ENCODE peak calls at places on chromosomes 2 and 18, in five cellular contexts. X is A549, H is IMR-90, T is SK-N-SH, O is K562. M is an unnamed sample.

GRCh38 chr2:34102359-34102758 is 503.3 kb upstream of the FAM98A start:
- DNase-seq in X (no peak), H (peak), T (no peak), O (no peak), M (no peak)

GRCh38 chr2:55150834-55151233 is 81.3 kb downstream of the CLHC1 start:
- DNase-seq in X (no peak), H (no peak), T (no peak), O (no peak), M (no peak)

GRCh38 chr2:211174021-211174420 is 617.6 kb downstream of the CPS1 start:
- DNase-seq in X (no peak), H (no peak), T (no peak), O (no peak), M (no peak)

GRCh38 chr2:37457401-37457901 is 113.0 kb downstream of the QPCT start:
- DNase-seq in X (no peak), H (peak), T (no peak), O (no peak), M (no peak)

GRCh38 chr2:199819746-199820145 is 31.2 kb downstream of the FTCDNL1 start:
- DNase-seq in X (no peak), H (no peak), T (no peak), O (no peak), M (no peak)

GRCh38 chr2:178359192-178359912 is 91.6 kb downstream of the PRKRA start:
- DNase-seq in X (no peak), H (no peak), T (no peak), O (no peak), M (no peak)

GRCh38 chr2:222871291-222871690 is 10.5 kb downstream of the ACSL3 start:
- DNase-seq in X (no peak), H (no peak), T (no peak), O (no peak), M (no peak)

GRCh38 chr18:5630057-5630765 is 86.4 kb upstream of the EPB41L3 start:
- DNase-seq in X (peak), H (peak), T (peak), O (peak), M (no peak)

GRCh38 chr18:39529358-39529757 is 1963.8 kb upstream of the CELF4 start:
- DNase-seq in X (no peak), H (no peak), T (no peak), O (no peak), M (no peak)

GRCh38 chr18:39531659-39532058 is 1966.1 kb upstream of the CELF4 start:
- DNase-seq in X (no peak), H (no peak), T (no peak), O (no peak), M (no peak)

GRCh38 chr18:39523281-39523680 is 1957.7 kb upstream of the CELF4 start:
- DNase-seq in X (peak), H (peak), T (no peak), O (no peak), M (no peak)

DNA sequence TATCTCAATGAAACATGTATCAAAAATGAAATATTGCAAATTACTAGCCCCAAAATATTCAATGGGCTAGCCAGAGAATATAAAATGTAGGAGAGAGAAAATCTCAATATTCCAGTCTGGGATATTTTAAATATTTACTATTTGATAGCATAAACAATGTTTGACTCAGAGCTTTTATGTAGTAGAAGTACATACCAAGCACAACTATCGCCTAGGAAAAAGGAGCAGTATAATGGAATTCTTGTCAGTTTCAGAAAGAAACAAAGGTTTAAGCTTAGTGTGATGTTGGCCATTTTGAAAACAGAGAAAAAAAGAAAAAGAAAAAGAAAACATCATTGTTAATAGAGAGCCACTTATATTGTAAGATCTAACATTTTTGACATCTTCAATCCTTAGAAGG is 1961.9 kb upstream of the CELF4 start:
- DNase-seq in X (no peak), H (peak), T (no peak), O (no peak), M (no peak)
- TF ChIP-seq RCOR1 in X (no peak), H (no peak), T (no peak), O (no peak), M (no peak)

GRCh38 chr18:58045265-58046086 is 1.4 kb downstream of the NEDD4L start:
- DNase-seq in X (peak), H (peak), T (peak), O (peak), M (no peak)
- H3K4me2 ChIP-seq in X (peak), H (peak), T (peak), O (peak), M (peak)

GRCh38 chr2:71896385-71897144 is 251.1 kb downstream of the CYP26B1 start:
- DNase-seq in X (no peak), H (no peak), T (no peak), O (no peak), M (no peak)
- TF ChIP-seq RCOR1 in X (no peak), H (no peak), T (no peak), O (no peak), M (no peak)

GRCh38 chr2:64837925-64838641 is 151.1 kb upstream of the SLC1A4 start:
- DNase-seq in X (peak), H (no peak), T (no peak), O (no peak), M (no peak)
- H3K4me2 ChIP-seq in X (peak), H (no peak), T (peak), O (no peak), M (no peak)

DNA sequence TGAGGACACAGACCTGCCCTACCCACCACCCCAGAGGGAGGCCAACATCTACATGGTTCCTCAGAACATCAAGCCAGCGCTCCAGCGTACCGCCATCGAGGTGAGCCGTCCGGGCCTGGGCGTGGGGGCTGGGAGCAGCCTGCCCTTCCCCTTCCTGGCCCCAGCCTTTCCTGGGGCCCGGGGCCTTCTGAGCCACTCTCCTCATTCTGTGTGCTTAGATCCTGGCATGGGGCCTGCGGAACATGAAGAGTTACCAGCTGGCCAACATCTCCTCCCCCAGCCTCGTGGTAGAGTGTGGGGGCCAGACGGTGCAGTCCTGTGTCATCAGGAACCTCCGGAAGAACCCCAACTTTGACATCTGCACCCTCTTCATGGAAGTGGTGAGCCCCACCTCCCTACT is 157.9 kb downstream of the DYSF start:
- DNase-seq in X (no peak), H (no peak), T (peak), O (no peak), M (no peak)
- TF ChIP-seq RCOR1 in X (no peak), H (no peak), T (no peak), O (no peak), M (no peak)

DNA sequence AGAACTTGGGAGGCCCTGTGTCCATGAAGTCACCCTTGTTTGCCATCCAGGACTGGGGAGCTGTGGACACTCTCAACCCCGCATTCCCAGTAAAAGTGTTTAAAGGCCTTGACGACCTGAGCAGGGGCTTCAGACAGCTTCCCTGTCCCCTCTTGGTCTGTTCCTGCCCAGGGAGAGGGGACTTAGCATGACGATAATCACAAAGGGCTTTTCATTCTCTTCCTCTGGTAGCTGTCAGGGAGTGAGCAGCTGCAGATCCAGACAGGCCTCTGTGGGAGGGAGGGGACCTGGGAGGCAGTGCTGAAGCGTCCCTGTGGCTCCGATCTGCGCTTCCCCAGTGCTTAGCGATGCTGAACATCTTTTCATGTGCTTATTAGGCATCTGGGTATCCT is 77.8 kb upstream of the HS6ST1 start:
- DNase-seq in X (no peak), H (peak), T (peak), O (no peak), M (no peak)
- H3K4me2 ChIP-seq in X (no peak), H (no peak), T (no peak), O (no peak), M (no peak)

GRCh38 chr2:159446817-159447216 is 160.3 kb upstream of the WDSUB1 start:
- DNase-seq in X (no peak), H (no peak), T (no peak), O (no peak), M (no peak)

GRCh38 chr2:159446201-159446600 is 159.7 kb upstream of the WDSUB1 start:
- DNase-seq in X (no peak), H (no peak), T (no peak), O (no peak), M (no peak)

GRCh38 chr2:159442159-159442852 is 155.8 kb upstream of the WDSUB1 start:
- DNase-seq in X (no peak), H (no peak), T (no peak), O (no peak), M (no peak)

GRCh38 chr2:159444728-159445127 is 158.2 kb upstream of the WDSUB1 start:
- DNase-seq in X (no peak), H (no peak), T (no peak), O (peak), M (no peak)

DNA sequence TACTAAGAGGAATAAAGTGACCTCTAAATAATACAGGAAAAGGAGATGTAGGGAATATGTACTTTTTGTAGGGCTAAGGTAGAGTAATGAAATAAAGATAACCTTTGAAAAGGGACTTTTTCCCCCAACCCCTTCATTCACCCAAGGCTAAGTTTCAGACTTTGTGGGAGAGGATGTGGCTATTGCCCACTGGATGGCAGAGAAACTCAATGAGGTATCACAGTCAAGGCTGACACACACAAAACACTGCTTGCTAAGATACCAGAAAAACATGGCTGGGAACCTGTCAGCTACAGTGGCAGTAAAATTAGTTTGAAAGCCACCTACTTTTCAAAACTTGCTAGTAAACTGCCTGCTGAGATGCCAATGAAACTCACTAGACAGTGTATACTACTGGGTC is 158.8 kb upstream of the WDSUB1 start:
- DNase-seq in X (no peak), H (no peak), T (no peak), O (no peak), M (no peak)
- TF ChIP-seq RCOR1 in X (no peak), H (no peak), T (no peak), O (no peak), M (no peak)